ENCODE peak calls at places on chromosomes 13 and 19, in eight cellular contexts. P is astrocyte of the spinal cord, S is kidney epithelial cell, J is fibroblast of mammary gland, O is astrocyte of the cerebellum, K is AG04450, U is GM12865, Y is ascending aorta. Q is an unnamed sample.

GRCh38 chr13:95858286-95859075 is 181.5 kb downstream of the DNAJC3 start:
- DNase-seq in J (peak; percentile 34), Y (no peak), S (no peak), K (no peak), P (peak; percentile 64), U (no peak), O (peak; percentile 80), Q (no peak)

GRCh38 chr19:2607712-2608601 is 94.5 kb downstream of the GNG7 start:
- DNase-seq in P (no peak), S (no peak), Y (no peak), J (no peak), O (no peak), U (peak; percentile 94), K (no peak), Q (no peak)

GRCh38 chr13:25232937-25233515 is 54.3 kb downstream of the MTMR6 start:
- DNase-seq in K (no peak), J (peak; percentile 47), O (no peak), P (peak; percentile 26), Y (no peak), S (no peak), U (peak; percentile 44), Q (no peak)

GRCh38 chr13:41816057-41816456 is 144.9 kb downstream of the VWA8 start:
- DNase-seq in U (no peak), J (no peak), P (no peak), Y (no peak), S (no peak), O (no peak), K (no peak), Q (no peak)

GRCh38 chr19:45816236-45817009 is 1.3 kb upstream of the RSPH6A start:
- DNase-seq in Y (no peak), U (no peak), O (no peak), S (no peak), J (no peak), P (no peak), K (no peak), Q (no peak)

GRCh38 chr19:19823916-19824315 is 2.4 kb upstream of the ZNF506 start:
- DNase-seq in U (peak; percentile 65), O (no peak), Y (no peak), J (no peak), P (no peak), K (no peak), S (no peak), Q (no peak)

GRCh38 chr13:101514695-101515275 is 62.3 kb downstream of the ITGBL1 start:
- DNase-seq in O (peak; percentile 63), Y (no peak), S (peak; percentile 32), K (peak; percentile 33), J (peak; percentile 80), P (peak; percentile 83), U (peak; percentile 63), Q (no peak)

GRCh38 chr19:19627442-19627715 is 641 bp downstream of the LPAR2 start:
- DNase-seq in J (no peak), P (no peak), S (no peak), Y (no peak), U (no peak), O (no peak), K (no peak), Q (no peak)

GRCh38 chr13:39684531-39685137 is 29.2 kb downstream of the COG6 start:
- DNase-seq in S (no peak), Y (no peak), O (peak; percentile 26), U (peak; percentile 36), J (peak; percentile 64), K (no peak), P (peak; percentile 60), Q (peak; percentile 7)

GRCh38 chr13:71906438-71906837 is 39.4 kb upstream of the DACH1 start:
- DNase-seq in Y (no peak), S (no peak), J (no peak), K (no peak), P (no peak), U (no peak), O (no peak), Q (no peak)

GRCh38 chr13:19845758-19846157 is 17.7 kb downstream of the ZMYM5 start:
- DNase-seq in P (peak; percentile 97), K (peak; percentile 96), S (peak; percentile 69), O (peak; percentile 90), Y (no peak), J (peak; percentile 99), U (no peak), Q (peak; percentile 91)

GRCh38 chr13:77781804-77782203 is 84.3 kb downstream of the SLAIN1 start:
- DNase-seq in K (no peak), Y (no peak), P (no peak), O (no peak), S (no peak), J (no peak), U (no peak), Q (no peak)

GRCh38 chr13:105084931-105085330 is 1450.5 kb downstream of the EFNB2 start:
- DNase-seq in U (no peak), O (no peak), Y (no peak), S (no peak), P (no peak), J (no peak), K (no peak), Q (no peak)

GRCh38 chr19:4722671-4723464 is 774 bp downstream of the DPP9 start:
- DNase-seq in K (no peak), J (peak; percentile 66), Y (no peak), U (peak; percentile 79), S (no peak), O (no peak), P (peak; percentile 40), Q (peak; percentile 33)

GRCh38 chr13:51525567-51526165 is 58.6 kb upstream of the WDFY2 start:
- DNase-seq in Y (no peak), U (no peak), K (no peak), S (no peak), P (no peak), J (peak; percentile 69), O (no peak), Q (no peak)

GRCh38 chr19:1407662-1408299 is 395 bp downstream of the DAZAP1 start:
- DNase-seq in J (no peak), Y (no peak), K (no peak), U (no peak), P (no peak), S (no peak), O (no peak), Q (no peak)

GRCh38 chr19:56720281-56720680 is 48.7 kb upstream of the ZNF835 start:
- DNase-seq in S (no peak), U (no peak), K (no peak), O (no peak), J (no peak), Y (no peak), P (no peak), Q (no peak)

GRCh38 chr13:101846701-101847100 is 394.2 kb downstream of the ITGBL1 start:
- DNase-seq in Y (no peak), K (no peak), O (no peak), S (no peak), P (no peak), J (no peak), U (no peak), Q (no peak)

GRCh38 chr19:33490041-33490451 is 31.5 kb downstream of the PEPD start:
- DNase-seq in J (no peak), K (no peak), U (no peak), O (no peak), P (no peak), Y (no peak), S (no peak), Q (no peak)

GRCh38 chr19:14070268-14071050 is 2.1 kb upstream of the MISP3 start:
- DNase-seq in J (no peak), S (no peak), U (no peak), O (no peak), Y (no peak), P (no peak), K (no peak), Q (no peak)

GRCh38 chr19:1847348-1847683 is 967 bp downstream of the REXO1 start:
- DNase-seq in K (no peak), S (no peak), O (no peak), Y (no peak), U (no peak), P (peak; percentile 32), J (peak; percentile 41), Q (no peak)

GRCh38 chr19:38135150-38135998 is 88.6 kb downstream of the DPF1 start:
- DNase-seq in U (no peak), S (no peak), P (peak; percentile 11), Y (no peak), O (no peak), J (peak; percentile 26), K (no peak), Q (no peak)

GRCh38 chr13:48826039-48826438 is 149.7 kb upstream of the FNDC3A start:
- DNase-seq in S (no peak), J (no peak), P (no peak), Y (no peak), U (no peak), O (no peak), K (no peak), Q (no peak)
- TF ChIP-seq CTCF in S (no peak), J (no peak), P (no peak), Y (no peak), U (no peak), O (no peak), K (no peak), Q (no peak)

GRCh38 chr13:28429685-28430290 is 65.1 kb downstream of the FLT1 start:
- DNase-seq in O (no peak), U (peak; percentile 91), S (no peak), J (no peak), K (no peak), P (no peak), Y (no peak), Q (no peak)

GRCh38 chr13:28434934-28435333 is 60.0 kb downstream of the FLT1 start:
- DNase-seq in P (no peak), K (no peak), U (no peak), O (no peak), S (no peak), Y (no peak), J (no peak), Q (no peak)

GRCh38 chr13:28425796-28426195 is 69.1 kb downstream of the FLT1 start:
- DNase-seq in S (no peak), K (no peak), O (no peak), Y (no peak), P (no peak), U (no peak), J (no peak), Q (no peak)

GRCh38 chr13:28429096-28429495 is 65.8 kb downstream of the FLT1 start:
- DNase-seq in S (no peak), J (no peak), U (peak; percentile 18), Y (no peak), O (no peak), K (no peak), P (no peak), Q (no peak)
- H3K4me3 ChIP-seq in S (no peak overlapping the region), J (no peak overlapping the region), U (peak overlapping the region; percentile 73), Y (no peak overlapping the region), O (no peak overlapping the region), K (no peak overlapping the region), P (no peak overlapping the region), Q (no peak overlapping the region)

GRCh38 chr19:7258840-7259395 is 35.3 kb downstream of the INSR start:
- DNase-seq in P (no peak), Y (no peak), U (no peak), K (no peak), J (no peak), S (no peak), O (no peak), Q (no peak)
- TF ChIP-seq CTCF in P (no peak), Y (no peak), U (no peak), K (no peak), J (no peak), S (no peak), O (no peak), Q (no peak)

GRCh38 chr19:36972594-36972993 is 56.5 kb downstream of the ZNF568 start:
- DNase-seq in S (no peak), J (no peak), O (no peak), Y (no peak), K (no peak), P (no peak), U (no peak), Q (no peak)

GRCh38 chr19:36973844-36974195 is 57.7 kb downstream of the ZNF568 start:
- DNase-seq in O (no peak), P (no peak), Y (no peak), K (no peak), U (no peak), S (no peak), J (no peak), Q (no peak)

GRCh38 chr19:36973021-36973843 is 57.1 kb downstream of the ZNF568 start:
- DNase-seq in P (peak; percentile 80), S (peak; percentile 38), U (peak; percentile 62), K (peak; percentile 29), O (peak; percentile 23), J (peak; percentile 72), Y (peak; percentile 30), Q (no peak)
- H3K4me3 ChIP-seq in P (peak overlapping the region; percentile 75), S (peak overlapping the region; percentile 70), U (peak overlapping the region; percentile 35), K (peak overlapping the region; percentile 79), O (peak overlapping the region; percentile 58), J (peak overlapping the region; percentile 81), Y (peak overlapping the region; percentile 76), Q (peak overlapping the region; percentile 82)